ENCODE peak calls at places on chromosome 10, in seven cellular contexts. C is heart right ventricle, Q is neural progenitor cell, Z is A549, R is kidney, N is tibial artery, V is mucosa of descending colon. E is an unnamed sample.

GRCh38 chr10:128563904-128564303 is 437.7 kb upstream of the MKI67 start:
- DNase-seq in R (no peak), N (no peak), V (no peak), Z (no peak), C (no peak), Q (no peak), E (no peak)

GRCh38 chr10:97037365-97038361 is 148.1 kb downstream of the SLIT1 start:
- DNase-seq in Z (peak), Q (peak), C (peak), N (peak), V (peak), R (peak), E (peak)

GRCh38 chr10:19788075-19788686 is 28.1 kb upstream of the PLXDC2 start:
- DNase-seq in Q (peak), N (no peak), R (no peak), C (no peak), Z (no peak), V (no peak), E (peak)

GRCh38 chr10:92279297-92279696 is 11.6 kb downstream of the CPEB3 start:
- DNase-seq in N (no peak), Q (no peak), Z (no peak), V (no peak), R (no peak), C (no peak), E (no peak)

GRCh38 chr10:121187375-121187774 is 336.2 kb downstream of the WDR11 start:
- DNase-seq in C (no peak), Q (no peak), Z (no peak), V (no peak), R (no peak), N (no peak), E (no peak)

GRCh38 chr10:75400769-75401568 is 595 bp downstream of the ZNF503 start:
- DNase-seq in V (peak), R (peak), C (peak), Q (peak), N (peak), Z (peak), E (peak)

GRCh38 chr10:8050561-8051108 is 3.9 kb upstream of the GATA3 start:
- DNase-seq in Z (peak), Q (peak), R (peak), C (no peak), N (peak), V (peak), E (no peak)

GRCh38 chr10:2895616-2896196 is 171.6 kb upstream of the PFKP start:
- DNase-seq in R (no peak), C (no peak), N (no peak), Z (no peak), V (no peak), Q (peak), E (no peak)

GRCh38 chr10:110852255-110852896 is 19.4 kb upstream of the PDCD4 start:
- DNase-seq in C (no peak), Q (no peak), N (no peak), Z (no peak), R (peak), V (peak), E (no peak)

GRCh38 chr10:13346280-13346819 is 1.7 kb downstream of the SEPHS1 start:
- DNase-seq in C (no peak), R (no peak), Q (peak), Z (no peak), N (no peak), V (no peak), E (peak)

GRCh38 chr10:4067552-4068254 is 282.7 kb upstream of the KLF6 start:
- DNase-seq in V (peak), Z (no peak), C (no peak), R (no peak), N (no peak), Q (no peak), E (no peak)

GRCh38 chr10:90969947-90970673 is 49.2 kb upstream of the ANKRD1 start:
- DNase-seq in R (no peak), Q (no peak), Z (no peak), V (no peak), C (no peak), N (no peak), E (no peak)

GRCh38 chr10:106327747-106328146 is 836.8 kb downstream of the SORCS1 start:
- DNase-seq in C (no peak), R (no peak), Z (no peak), N (no peak), V (no peak), Q (no peak), E (no peak)

GRCh38 chr10:52440612-52441285 is 126.7 kb downstream of the DKK1 start:
- DNase-seq in N (no peak), Q (peak), V (no peak), R (no peak), C (no peak), Z (no peak), E (no peak)

GRCh38 chr10:30219977-30220751 is 128.9 kb downstream of the MTPAP start:
- DNase-seq in R (no peak), N (no peak), V (no peak), Q (peak), C (no peak), Z (no peak), E (no peak)

GRCh38 chr10:128345331-128345730 is 219.1 kb upstream of the MKI67 start:
- DNase-seq in Z (no peak), V (no peak), N (no peak), C (no peak), Q (no peak), R (no peak), E (no peak)

GRCh38 chr10:11256896-11257295 is 239.2 kb downstream of the CELF2 start:
- DNase-seq in C (no peak), Q (no peak), R (no peak), N (no peak), Z (no peak), V (no peak), E (no peak)

GRCh38 chr10:58017719-58018367 is 249.9 kb downstream of the IPMK start:
- DNase-seq in Q (no peak), R (no peak), N (no peak), C (no peak), V (no peak), Z (peak), E (no peak)

GRCh38 chr10:43981232-43981631 is 332.6 kb upstream of the ZNF32 start:
- DNase-seq in C (no peak), Q (no peak), R (no peak), Z (no peak), V (no peak), N (no peak), E (no peak)

GRCh38 chr10:127612-128432 is 7.4 kb upstream of the ZMYND11 start:
- DNase-seq in C (no peak), Z (no peak), Q (no peak), R (no peak), N (no peak), V (no peak), E (no peak)

GRCh38 chr10:24408365-24408764 is 199.4 kb downstream of the KIAA1217 start:
- DNase-seq in N (no peak), Z (no peak), C (no peak), V (no peak), R (no peak), Q (no peak), E (no peak)

GRCh38 chr10:63977329-63977923 is 456.2 kb downstream of the REEP3 start:
- DNase-seq in C (no peak), Q (peak), N (no peak), V (no peak), R (no peak), Z (peak), E (no peak)

GRCh38 chr10:69215405-69216176 is 4.5 kb upstream of the HKDC1 start:
- DNase-seq in N (no peak), V (no peak), Q (no peak), Z (no peak), R (no peak), C (no peak), E (no peak)

GRCh38 chr10:35640951-35641429 is 1.1 kb downstream of the FZD8 start:
- DNase-seq in Z (peak), R (peak), V (peak), Q (peak), C (peak), N (peak), E (peak)

GRCh38 chr10:69048103-69048502 is 39.8 kb upstream of the SRGN start:
- DNase-seq in C (no peak), Q (no peak), Z (no peak), V (no peak), R (peak), N (peak), E (no peak)

GRCh38 chr10:119103687-119104652 is at the start of gene DENND10:
- DNase-seq in C (peak), N (peak), Q (peak), Z (peak), R (peak), V (peak), E (peak)

GRCh38 chr10:74837750-74838149 is 11.3 kb downstream of the KAT6B start:
- DNase-seq in Z (no peak), N (no peak), C (no peak), R (no peak), V (no peak), Q (no peak), E (no peak)

GRCh38 chr10:73759512-73760115 is 15.4 kb downstream of the SEC24C start:
- DNase-seq in V (no peak), Z (no peak), Q (no peak), N (no peak), C (no peak), R (peak), E (no peak)

GRCh38 chr10:53839437-53840039 is 961.5 kb downstream of the PCDH15 start:
- DNase-seq in Q (peak), R (no peak), N (no peak), Z (no peak), C (no peak), V (no peak), E (no peak)

GRCh38 chr10:350981-351501 is 215.8 kb downstream of the ZMYND11 start:
- DNase-seq in C (no peak), R (no peak), Z (no peak), Q (no peak), V (no peak), N (peak), E (no peak)

GRCh38 chr10:43691503-43691902 is 42.8 kb upstream of the ZNF32 start:
- DNase-seq in C (no peak), N (no peak), Z (no peak), Q (no peak), R (no peak), V (no peak), E (no peak)

GRCh38 chr10:124002391-124003069 is 90.9 kb downstream of the CHST15 start:
- DNase-seq in C (no peak), V (no peak), Q (no peak), N (peak), R (peak), Z (no peak), E (no peak)

GRCh38 chr10:30056281-30056680 is 3.1 kb downstream of the JCAD start:
- DNase-seq in N (no peak), Z (no peak), V (no peak), C (no peak), Q (no peak), R (no peak), E (no peak)

DNA sequence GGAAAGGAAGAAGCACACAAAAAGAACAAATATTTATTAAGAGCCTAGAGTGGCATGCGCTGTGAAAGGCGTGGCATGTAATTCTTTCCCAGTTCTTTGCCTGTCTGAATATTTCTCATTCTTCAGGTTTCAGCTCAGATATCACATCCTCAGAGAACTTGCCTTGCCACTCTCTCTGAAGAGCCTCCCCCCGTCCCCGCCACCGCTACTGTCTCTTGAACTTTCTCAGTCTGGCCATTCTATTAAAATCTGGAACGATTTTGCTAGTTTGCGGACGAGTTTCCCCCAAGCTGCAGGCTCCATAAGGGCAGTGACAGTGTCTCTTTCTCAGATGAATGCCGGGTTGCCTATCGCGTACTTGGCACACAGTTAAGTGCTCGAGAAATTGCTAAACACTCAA is 795 bp upstream of the PLEKHA1 start:
- DNase-seq in N (no peak), C (no peak), Z (peak), R (no peak), V (no peak), Q (no peak), E (no peak)
- H3K4me3 ChIP-seq in N (peak), C (peak), Z (peak), R (peak), V (no peak), Q (peak), E (peak)

GRCh38 chr10:14383266-14383665 is 52.5 kb upstream of the FRMD4A start:
- DNase-seq in V (no peak), Q (no peak), C (no peak), Z (no peak), N (no peak), R (no peak), E (no peak)

GRCh38 chr10:14384096-14384730 is 53.5 kb upstream of the FRMD4A start:
- DNase-seq in Q (no peak), R (no peak), Z (no peak), V (no peak), N (no peak), C (no peak), E (no peak)

GRCh38 chr10:14384915-14385314 is 54.2 kb upstream of the FRMD4A start:
- DNase-seq in N (no peak), R (no peak), Z (no peak), C (no peak), V (no peak), Q (no peak), E (no peak)

GRCh38 chr10:14386202-14386593 is 55.5 kb upstream of the FRMD4A start:
- DNase-seq in R (no peak), N (no peak), C (no peak), V (no peak), Q (no peak), Z (no peak), E (no peak)

GRCh38 chr10:14385591-14386201 is 55.0 kb upstream of the FRMD4A start:
- DNase-seq in Q (no peak), Z (no peak), N (no peak), V (no peak), R (no peak), C (no peak), E (no peak)
- TF ChIP-seq CTCF in Q (no peak), Z (peak), N (no peak), V (no peak), R (no peak), C (no peak), E (no peak)

GRCh38 chr10:70285432-70285831 is 1.6 kb upstream of the NPFFR1 start:
- DNase-seq in R (no peak), Z (no peak), V (no peak), Q (no peak), C (no peak), N (no peak), E (no peak)

GRCh38 chr10:70286616-70287015 is 2.8 kb upstream of the NPFFR1 start:
- DNase-seq in Z (no peak), C (no peak), R (no peak), N (no peak), Q (no peak), V (no peak), E (no peak)

GRCh38 chr10:70283071-70283444 is 746 bp downstream of the NPFFR1 start:
- DNase-seq in Z (no peak), C (no peak), Q (no peak), V (no peak), N (no peak), R (no peak), E (no peak)

GRCh38 chr10:70284542-70285150 is 842 bp upstream of the NPFFR1 start:
- DNase-seq in Q (no peak), V (no peak), R (no peak), N (no peak), C (no peak), Z (no peak), E (no peak)

DNA sequence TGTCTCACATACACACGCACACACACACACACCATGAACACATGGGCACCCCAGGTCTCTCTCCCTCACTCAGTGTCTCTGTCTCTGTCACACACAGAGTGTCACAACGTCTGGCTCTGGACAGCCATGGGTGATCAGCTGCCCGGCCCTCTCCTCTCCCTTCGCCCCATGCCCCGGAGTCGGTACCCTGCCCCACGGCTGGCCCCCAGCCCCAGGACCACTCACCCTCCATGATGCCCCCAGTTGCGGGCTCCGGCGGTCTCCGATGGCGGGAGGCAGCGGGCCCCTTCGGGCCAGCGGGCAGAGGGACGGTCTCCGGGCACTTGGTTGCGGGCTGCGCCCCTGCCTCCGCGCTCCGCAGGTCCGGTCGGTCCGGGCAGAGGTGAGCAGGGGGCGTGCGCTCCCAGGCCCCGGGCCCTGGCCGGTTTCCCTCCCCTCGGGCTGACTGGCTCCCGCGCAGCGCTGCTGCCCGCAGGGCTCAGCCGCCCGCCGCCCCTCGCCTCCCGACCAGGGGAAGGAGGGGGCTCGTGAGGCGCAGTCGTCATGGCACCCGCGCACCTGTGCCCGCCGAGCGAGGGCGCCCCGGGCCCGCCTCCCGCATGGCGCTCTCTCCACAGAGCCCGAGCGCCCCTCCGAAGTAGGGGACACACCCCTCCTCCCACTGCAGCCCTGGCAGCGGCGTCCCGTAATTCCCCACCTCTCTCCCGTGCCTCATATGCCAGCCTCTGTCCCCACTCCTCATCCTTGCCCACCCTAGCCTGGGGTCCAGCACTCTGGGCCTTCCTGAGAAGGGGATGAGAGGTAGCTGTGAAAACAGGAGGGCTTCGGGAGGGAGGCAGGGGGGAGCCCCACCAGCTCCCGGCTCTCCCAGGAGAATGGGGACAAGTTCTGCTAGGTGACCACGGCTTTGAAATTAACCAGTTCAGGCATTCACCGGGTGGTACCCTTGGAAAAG is at the start of gene NPFFR1:
- DNase-seq in C (no peak), Q (peak), Z (no peak), R (peak), N (peak), V (no peak), E (no peak)
- H3K4me3 ChIP-seq in C (peak), Q (peak), Z (peak), R (no peak), N (no peak), V (no peak), E (peak)

GRCh38 chr10:71719464-71720303 is at the start of gene C10orf105:
- DNase-seq in N (no peak), C (no peak), V (no peak), R (no peak), Q (peak), Z (no peak), E (no peak)

GRCh38 chr10:71723301-71723700 is 3.7 kb upstream of the C10orf105 start:
- DNase-seq in C (no peak), N (no peak), Z (no peak), Q (no peak), V (no peak), R (no peak), E (no peak)

GRCh38 chr10:71720304-71720672 is 710 bp upstream of the C10orf105 start:
- DNase-seq in V (no peak), N (no peak), Q (no peak), R (no peak), C (no peak), Z (no peak), E (no peak)

GRCh38 chr10:71722849-71723248 is 3.3 kb upstream of the C10orf105 start:
- DNase-seq in N (no peak), Z (no peak), R (no peak), Q (no peak), V (no peak), C (no peak), E (no peak)

GRCh38 chr10:71721313-71721712 is 1.7 kb upstream of the C10orf105 start:
- DNase-seq in R (no peak), Z (no peak), V (no peak), N (no peak), Q (no peak), C (no peak), E (no peak)
- TF ChIP-seq CTCF in R (no peak), Z (no peak), V (no peak), N (no peak), Q (no peak), C (no peak), E (no peak)

GRCh38 chr10:113555245-113555644 is 2.4 kb downstream of the HABP2 start:
- DNase-seq in V (no peak), N (no peak), Z (no peak), R (no peak), C (no peak), Q (no peak), E (no peak)

GRCh38 chr10:113555751-113556150 is 2.9 kb downstream of the HABP2 start:
- DNase-seq in Z (no peak), R (no peak), C (no peak), N (no peak), V (no peak), Q (peak), E (no peak)

GRCh38 chr10:113558336-113558735 is 5.5 kb downstream of the HABP2 start:
- DNase-seq in R (no peak), N (no peak), C (no peak), Z (no peak), Q (peak), V (no peak), E (no peak)

GRCh38 chr10:113560071-113560470 is 7.2 kb downstream of the HABP2 start:
- DNase-seq in V (no peak), C (no peak), R (no peak), N (no peak), Q (no peak), Z (no peak), E (no peak)

DNA sequence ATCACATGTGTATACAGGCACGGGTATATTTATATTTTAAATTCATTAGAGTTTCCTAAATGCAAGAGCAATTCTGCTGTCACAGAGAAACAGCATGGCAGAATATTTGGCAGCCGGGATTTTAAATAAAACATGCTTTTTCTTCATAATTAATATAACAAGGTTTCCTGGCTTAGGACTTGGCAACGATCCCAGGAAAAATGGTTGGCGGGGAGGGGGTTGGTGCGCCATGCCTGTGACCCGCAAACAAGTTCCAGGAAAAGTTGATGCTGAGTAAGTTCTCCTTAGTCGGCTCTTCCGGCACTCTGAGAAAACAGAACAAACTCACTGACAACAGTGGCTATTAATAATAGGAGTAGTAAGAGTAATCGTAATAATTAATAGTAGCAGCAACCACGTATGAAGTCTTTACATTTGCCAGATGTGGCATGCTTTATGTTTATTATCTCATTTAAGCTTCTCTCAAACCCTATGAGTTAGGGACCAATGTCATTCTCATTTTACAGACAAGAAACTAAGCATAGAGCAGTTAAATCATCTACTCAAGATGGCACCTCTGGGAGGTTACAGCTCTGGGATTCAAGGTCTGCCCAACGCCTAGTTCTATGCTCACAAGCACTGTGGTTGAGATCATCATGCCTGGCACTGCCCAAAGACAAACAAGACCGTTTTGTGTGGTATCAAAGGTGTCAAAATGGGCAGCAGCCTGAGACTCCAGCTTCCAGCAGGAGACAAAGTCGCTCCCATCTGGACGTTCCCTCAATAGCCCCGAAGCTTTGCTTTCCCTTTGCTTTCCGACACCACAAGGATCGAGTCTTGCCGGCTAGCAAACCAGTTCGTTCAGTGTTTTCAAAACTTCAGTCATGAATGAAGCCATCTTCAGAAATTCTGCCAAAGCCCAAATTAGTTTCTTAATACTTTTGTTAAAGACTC is 4.8 kb downstream of the HABP2 start:
- DNase-seq in N (no peak), Z (no peak), C (no peak), Q (peak), V (no peak), R (no peak), E (no peak)
- H3K4me3 ChIP-seq in N (no peak), Z (no peak), C (no peak), Q (peak), V (no peak), R (peak), E (peak)

E was measured in heart left ventricle.